ENCODE peak calls at places on chromosomes 11 and 22, in seven cellular contexts. U is IMR-90, I is gastrocnemius medialis, V is NB4, T is HCT116, L is esophagus muscularis mucosa, P is breast epithelium. W is an unnamed sample.

GRCh38 chr11:118749429-118749828 is 41.5 kb downstream of the DDX6 start:
- DNase-seq in L (no peak), T (no peak), V (no peak), I (no peak), U (no peak), P (no peak), W (no peak)

GRCh38 chr11:2417856-2418705 is 17.5 kb downstream of the TSSC4 start:
- DNase-seq in L (no peak), U (no peak), V (no peak), T (no peak), I (no peak), P (no peak), W (no peak)

GRCh38 chr11:46075168-46075567 is 46.1 kb downstream of the PHF21A start:
- DNase-seq in U (peak), L (no peak), V (no peak), T (no peak), P (no peak), I (no peak), W (no peak)

GRCh38 chr11:86978756-86979608 is 23.8 kb upstream of the FZD4 start:
- DNase-seq in V (peak), L (no peak), U (peak), P (no peak), T (peak), I (no peak), W (no peak)

GRCh38 chr22:23214398-23214797 is 34.1 kb downstream of the BCR start:
- DNase-seq in L (no peak), U (no peak), P (no peak), I (no peak), T (no peak), V (no peak), W (no peak)

GRCh38 chr22:23269441-23270211 is 89.3 kb downstream of the BCR start:
- DNase-seq in I (no peak), V (no peak), P (no peak), U (no peak), L (no peak), T (no peak), W (no peak)

GRCh38 chr22:42610211-42610610 is 4.5 kb downstream of the POLDIP3 start:
- DNase-seq in P (no peak), L (no peak), V (no peak), I (no peak), U (no peak), T (no peak), W (no peak)

GRCh38 chr11:26079966-26080365 is 252.0 kb upstream of the ANO3 start:
- DNase-seq in P (no peak), L (no peak), T (no peak), I (no peak), U (no peak), V (no peak), W (no peak)

GRCh38 chr22:23381661-23382427 is 198.2 kb downstream of the IGLL1 start:
- DNase-seq in L (no peak), P (no peak), U (no peak), I (no peak), V (no peak), T (no peak), W (no peak)

GRCh38 chr22:44898236-44898635 is 111.6 kb downstream of the PHF21B start:
- DNase-seq in U (no peak), V (no peak), P (no peak), T (no peak), I (no peak), L (no peak), W (no peak)

GRCh38 chr22:43996981-43997265 is 27.2 kb upstream of the PARVB start:
- DNase-seq in U (no peak), L (no peak), T (no peak), V (no peak), I (no peak), P (no peak), W (no peak)

GRCh38 chr11:18235935-18236334 is 667 bp downstream of the SAA4 start:
- DNase-seq in L (no peak), U (no peak), P (no peak), V (no peak), T (no peak), I (no peak), W (no peak)

GRCh38 chr11:118610773-118611432 is 3.5 kb downstream of the PHLDB1 start:
- DNase-seq in P (peak), T (no peak), U (peak), I (no peak), L (peak), V (peak), W (peak)

GRCh38 chr11:64269380-64270234 is 14.9 kb downstream of the BAD start:
- DNase-seq in U (peak), I (peak), V (peak), P (peak), T (peak), L (peak), W (peak)
- TF ChIP-seq POLR2A in U (peak), I (peak), V (peak), P (no peak), T (peak), L (peak), W (no peak)

GRCh38 chr22:17748555-17749353 is 25.5 kb downstream of the BID start:
- DNase-seq in U (no peak), T (no peak), V (no peak), L (no peak), P (no peak), I (no peak), W (no peak)
- TF ChIP-seq POLR2A in U (no peak), T (no peak), V (no peak), L (no peak), P (no peak), I (no peak), W (no peak)

DNA sequence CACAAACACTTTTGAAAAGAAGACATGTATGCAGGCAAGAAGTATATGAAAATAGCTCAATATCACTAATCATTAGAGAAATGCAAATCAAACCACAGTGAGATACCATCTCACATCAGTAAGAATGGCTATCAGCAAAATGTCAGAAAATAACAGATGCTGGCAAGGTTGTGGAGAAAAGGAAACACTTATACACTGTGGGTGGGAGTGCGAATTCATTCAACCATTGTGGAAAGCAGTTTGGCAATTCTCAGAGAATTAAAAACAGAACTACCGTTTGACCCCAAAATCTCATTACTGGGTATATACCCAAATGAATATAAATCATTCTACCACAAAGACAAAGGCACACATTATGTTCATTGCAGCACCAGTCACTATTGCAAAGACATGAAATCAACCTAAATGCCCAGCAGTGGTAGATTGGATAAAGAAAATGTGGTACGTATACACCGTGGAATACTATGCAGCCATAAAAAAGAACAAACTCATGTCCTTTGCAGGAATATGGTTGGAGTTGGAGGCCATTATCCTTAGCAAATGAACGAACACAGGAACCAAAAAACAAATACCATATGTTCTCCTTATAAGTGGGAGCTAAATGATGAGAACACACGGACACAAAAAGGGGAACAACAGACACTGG is 18.5 kb downstream of the MMP13 start:
- DNase-seq in U (no peak), L (no peak), T (no peak), I (no peak), V (no peak), P (no peak), W (no peak)
- TF ChIP-seq POLR2A in U (no peak), L (no peak), T (no peak), I (no peak), V (no peak), P (no peak), W (no peak)

DNA sequence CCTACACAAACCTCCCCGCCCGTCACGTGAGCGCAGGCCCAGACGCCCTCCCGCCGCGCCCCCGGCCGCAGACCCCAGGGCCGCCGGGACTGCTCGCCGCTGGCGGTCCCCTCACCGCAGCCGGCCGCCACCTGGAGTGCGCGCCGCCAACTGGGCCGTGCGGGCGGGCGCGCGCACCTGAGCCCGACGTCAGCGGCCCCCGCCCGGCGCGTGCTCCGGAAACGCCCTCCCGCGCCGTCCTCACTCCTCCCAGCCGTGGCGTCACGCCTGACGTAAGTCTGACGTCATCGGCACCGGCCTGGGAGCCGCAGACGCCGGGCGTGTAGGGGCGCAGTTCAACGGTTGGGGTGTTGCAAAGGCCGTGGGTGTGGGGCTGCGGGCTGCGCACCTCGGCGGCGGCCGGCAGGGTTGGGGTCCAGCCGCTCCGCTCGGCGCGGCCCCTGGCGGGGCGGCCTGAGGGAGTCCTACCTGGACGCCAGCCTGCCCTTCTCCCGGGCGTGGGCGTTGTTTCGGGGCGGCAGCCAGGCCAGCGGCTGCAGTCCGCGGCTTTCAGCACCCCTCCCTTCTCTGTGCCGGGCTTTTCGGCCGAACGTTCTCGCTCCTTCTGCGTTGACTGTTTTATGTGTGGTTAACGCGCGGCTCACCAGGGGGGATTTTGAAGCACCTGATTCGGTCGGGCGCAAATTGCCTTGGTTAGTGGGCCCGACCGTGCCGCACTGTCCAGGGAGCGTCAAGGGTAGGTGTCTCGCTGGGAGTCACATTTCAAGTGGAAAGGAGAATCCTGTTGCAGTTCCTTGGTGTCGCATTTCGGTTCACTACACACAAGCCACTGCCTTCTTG is at the start of gene JOSD1:
- DNase-seq in U (peak), L (peak), V (peak), T (peak), I (peak), P (peak), W (peak)
- TF ChIP-seq POLR2A in U (peak), L (peak), V (peak), T (peak), I (peak), P (peak), W (peak)

DNA sequence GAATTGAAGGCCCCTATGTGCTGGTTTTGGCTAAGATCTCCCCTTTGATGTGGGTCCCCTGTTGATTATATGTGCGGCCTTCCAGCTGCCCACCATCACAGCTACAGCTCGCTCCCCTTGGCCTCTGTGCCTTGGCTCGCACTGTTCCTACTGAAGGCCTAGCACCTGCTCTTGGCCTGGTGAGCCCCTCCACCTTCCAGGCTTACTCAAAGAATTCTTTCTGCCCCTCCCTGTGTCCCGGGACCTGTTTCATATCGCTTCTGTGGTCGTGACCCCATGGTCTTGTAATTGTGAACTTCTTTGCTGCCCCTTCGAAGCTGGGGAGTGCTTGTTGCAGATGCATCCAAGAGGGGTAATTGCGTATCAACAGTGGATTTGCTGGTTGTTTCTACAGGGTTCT is 12.5 kb downstream of the PEX26 start:
- DNase-seq in U (no peak), T (no peak), I (no peak), V (no peak), P (no peak), L (no peak), W (no peak)
- TF ChIP-seq POLR2A in U (no peak), T (no peak), I (no peak), V (no peak), P (no peak), L (no peak), W (no peak)

GRCh38 chr22:46044718-46045458 is 67.9 kb upstream of the WNT7B start:
- DNase-seq in L (no peak), U (no peak), I (no peak), V (no peak), T (no peak), P (no peak), W (no peak)
- TF ChIP-seq POLR2A in L (no peak), U (no peak), I (peak), V (no peak), T (no peak), P (no peak), W (peak)

GRCh38 chr11:88341852-88342251 is 4.3 kb upstream of the CTSC start:
- DNase-seq in I (no peak), L (no peak), P (no peak), V (no peak), T (no peak), U (no peak), W (no peak)

GRCh38 chr11:88340366-88340930 is 2.9 kb upstream of the CTSC start:
- DNase-seq in T (no peak), I (no peak), U (peak), L (no peak), V (no peak), P (no peak), W (no peak)

GRCh38 chr11:88335284-88335683 is 2.3 kb downstream of the CTSC start:
- DNase-seq in I (no peak), L (no peak), P (no peak), U (no peak), V (peak), T (no peak), W (no peak)

GRCh38 chr11:88338223-88338661 is 706 bp upstream of the CTSC start:
- DNase-seq in T (no peak), U (peak), P (no peak), L (no peak), V (peak), I (peak), W (peak)

GRCh38 chr11:88337342-88338222 is at the start of gene CTSC:
- DNase-seq in V (peak), I (peak), L (peak), P (peak), T (peak), U (peak), W (peak)
- TF ChIP-seq POLR2A in V (peak), I (peak), L (peak), P (no peak), T (peak), U (peak), W (peak)

GRCh38 chr11:35145249-35145648 is 6.3 kb downstream of the CD44 start:
- DNase-seq in I (no peak), P (no peak), L (no peak), V (peak), T (no peak), U (peak), W (no peak)
- TF ChIP-seq POLR2A in I (no peak), P (no peak), L (no peak), V (no peak), T (no peak), U (no peak), W (no peak)

GRCh38 chr11:615453-616319 is at the start of gene IRF7:
- DNase-seq in L (peak), V (peak), U (peak), T (peak), I (peak), P (peak), W (peak)
- TF ChIP-seq POLR2A in L (peak), V (peak), U (peak), T (peak), I (peak), P (peak), W (peak)

GRCh38 chr11:126282361-126282741 is 542 bp upstream of the TIRAP start:
- DNase-seq in T (no peak), L (no peak), I (peak), P (no peak), V (no peak), U (peak), W (peak)

GRCh38 chr11:126281666-126282175 is 1.2 kb upstream of the TIRAP start:
- DNase-seq in T (no peak), P (no peak), L (no peak), U (no peak), V (no peak), I (no peak), W (no peak)

GRCh38 chr11:126284829-126285228 is 1.9 kb downstream of the TIRAP start:
- DNase-seq in V (peak), P (peak), L (no peak), T (no peak), U (peak), I (no peak), W (peak)

GRCh38 chr11:126281245-126281644 is 1.6 kb upstream of the TIRAP start:
- DNase-seq in T (no peak), I (no peak), V (no peak), P (no peak), L (no peak), U (no peak), W (no peak)

DNA sequence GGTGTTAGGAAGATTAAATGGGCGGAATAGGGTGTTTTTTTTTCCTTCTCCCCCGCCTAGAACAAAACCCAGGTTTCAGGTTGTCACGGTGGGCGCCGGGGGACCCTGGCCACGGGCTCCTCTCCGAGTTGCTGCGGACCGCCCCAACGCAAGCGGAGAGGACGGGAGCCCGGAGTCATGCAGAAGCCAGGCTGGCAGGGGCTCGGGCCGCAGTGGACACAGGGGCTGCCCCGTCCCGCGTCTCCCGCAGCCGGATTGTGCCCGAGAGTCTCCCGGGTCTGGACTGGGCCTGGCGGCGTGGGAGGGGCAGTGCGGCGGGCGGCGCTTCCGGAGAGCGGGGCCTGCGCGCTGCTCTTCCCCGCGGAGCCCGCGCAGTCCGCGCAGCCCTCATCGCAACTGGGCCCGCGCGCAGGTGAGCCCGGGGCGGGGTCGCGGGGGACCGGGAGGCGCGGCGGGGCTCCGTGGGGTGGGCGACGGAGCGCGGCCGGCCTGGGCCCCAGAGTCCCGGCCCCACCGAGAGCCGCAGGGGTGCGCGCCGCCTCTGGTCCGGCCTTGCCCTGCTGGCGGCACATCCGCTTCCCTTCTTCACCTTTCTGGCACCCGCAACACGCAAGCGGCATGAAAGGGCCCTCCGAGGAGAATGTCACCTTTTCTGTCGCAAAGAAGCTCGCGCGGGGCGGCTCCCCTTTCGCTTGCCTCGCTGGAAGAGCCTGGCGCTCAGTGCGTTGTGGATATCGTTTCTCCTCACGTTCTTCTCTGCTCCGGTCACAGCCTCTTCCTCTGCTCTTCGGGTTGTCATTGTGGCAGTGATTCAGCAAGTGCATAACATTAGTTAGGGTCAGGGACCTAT is at the start of gene TIRAP:
- DNase-seq in T (no peak), L (no peak), P (peak), V (peak), U (peak), I (peak), W (peak)
- TF ChIP-seq POLR2A in T (peak), L (no peak), P (no peak), V (peak), U (peak), I (peak), W (peak)

W was measured in tibial nerve.